ENCODE peak calls at places on chromosome 14, in five cellular contexts. A is stimulated activated CD8-positive, alpha-beta memory T cell treated with anti-CD3 and anti-CD28 coated beads, Interleukin-4, amount 100 ng/mL, for 48 hours; S is keratinocyte; I is H7; G is stimulated activated CD4-positive, alpha-beta T cell treated with anti-CD3 and anti-CD28 coated beads, TNF-alpha, amount 100 ng/mL, for 48 hours. Y is an unnamed sample.

GRCh38 chr14:102490456-102490855 is 19.1 kb downstream of the ANKRD9 start:
- DNase-seq in A (no peak), S (no peak), I (peak; percentile 61), G (no peak), Y (no peak)

GRCh38 chr14:22478670-22479069 is 110.4 kb downstream of the DAD1 start:
- DNase-seq in A (no peak), S (no peak), I (no peak), G (no peak), Y (no peak)

GRCh38 chr14:95482967-95483842 is 33.2 kb downstream of the SYNE3 start:
- DNase-seq in A (no peak), S (no peak), I (no peak), G (no peak), Y (no peak)

GRCh38 chr14:68796418-68797101 is 3.7 kb upstream of the ZFP36L1 start:
- DNase-seq in A (peak; percentile 30), S (no peak), I (peak; percentile 50), G (no peak), Y (no peak)

GRCh38 chr14:99734406-99735051 is 50.4 kb downstream of the CYP46A1 start:
- DNase-seq in A (no peak), S (no peak), I (no peak), G (no peak), Y (no peak)

GRCh38 chr14:62819931-62820330 is 225.3 kb downstream of the KCNH5 start:
- DNase-seq in A (no peak), S (no peak), I (no peak), G (no peak), Y (no peak)

GRCh38 chr14:50225067-50225973 is 6.1 kb downstream of the SOS2 start:
- DNase-seq in A (no peak), S (no peak), I (no peak), G (no peak), Y (no peak)

GRCh38 chr14:68678471-68678870 is 114.4 kb downstream of the ZFP36L1 start:
- DNase-seq in A (no peak), S (no peak), I (no peak), G (no peak), Y (no peak)

GRCh38 chr14:67358914-67359313 is 690 bp downstream of the ATP6V1D start:
- DNase-seq in A (no peak), S (no peak), I (peak; percentile 52), G (no peak), Y (peak; percentile 47)

GRCh38 chr14:50520947-50521815 is 11.2 kb downstream of the MAP4K5 start:
- DNase-seq in A (peak; percentile 70), S (peak; percentile 57), I (no peak), G (peak; percentile 48), Y (no peak)

GRCh38 chr14:103448097-103448496 is 62.9 kb downstream of the MARK3 start:
- DNase-seq in A (no peak), S (no peak), I (no peak), G (no peak), Y (no peak)

GRCh38 chr14:50321009-50321660 is 9.0 kb downstream of the DMAC2L start:
- DNase-seq in A (peak; percentile 65), S (peak; percentile 98), I (peak; percentile 61), G (peak; percentile 48), Y (peak; percentile 75)

GRCh38 chr14:65304239-65304638 is 108.3 kb upstream of the FUT8 start:
- DNase-seq in A (no peak), S (no peak), I (no peak), G (no peak), Y (no peak)

GRCh38 chr14:100076630-100077029 is 11.4 kb downstream of the EVL start:
- DNase-seq in A (no peak), S (no peak), I (no peak), G (no peak), Y (no peak)

GRCh38 chr14:72024043-72024407 is 91.8 kb downstream of the RGS6 start:
- DNase-seq in A (peak; percentile 50), S (no peak), I (peak; percentile 32), G (peak; percentile 15), Y (peak; percentile 72)

GRCh38 chr14:100875861-100876590 is 27.5 kb downstream of the RTL1 start:
- DNase-seq in A (no peak), S (no peak), I (no peak), G (no peak), Y (no peak)

GRCh38 chr14:71918955-71919354 is 13.3 kb upstream of the RGS6 start:
- DNase-seq in A (no peak), S (no peak), I (peak; percentile 71), G (no peak), Y (peak; percentile 69)

GRCh38 chr14:50599700-50600444 is 39.9 kb downstream of the ATL1 start:
- DNase-seq in A (no peak), S (peak; percentile 17), I (no peak), G (no peak), Y (peak; percentile 49)

GRCh38 chr14:93691042-93691780 is 97.1 kb downstream of the PRIMA1 start:
- DNase-seq in A (no peak), S (no peak), I (no peak), G (no peak), Y (no peak)

GRCh38 chr14:54253195-54253947 is 143.4 kb upstream of the CDKN3 start:
- DNase-seq in A (peak; percentile 26), S (peak; percentile 81), I (no peak), G (no peak), Y (no peak)

Y was measured in neural progenitor cell.